ENCODE peak calls at places on chromosome 3, in six cellular contexts. A is epithelial cell of proximal tubule; B is A549; N is astrocyte of the spinal cord; M is CD8-positive, alpha-beta T cell; P is WERI-Rb-1. T is an unnamed sample.

GRCh38 chr3:141455603-141456327 is 31.1 kb upstream of the RASA2 start:
- DNase-seq in N (no peak), A (no peak), B (no peak), P (no peak), M (no peak), T (peak)

GRCh38 chr3:126021224-126021623 is 52.2 kb downstream of the ROPN1B start:
- DNase-seq in M (no peak), P (peak), A (no peak), N (no peak), B (no peak), T (no peak)

GRCh38 chr3:31911643-31912042 is 69.4 kb downstream of the OSBPL10 start:
- DNase-seq in A (no peak), M (no peak), P (no peak), N (no peak), B (no peak), T (peak)

GRCh38 chr3:71109241-71109976 is 474.1 kb downstream of the FOXP1 start:
- DNase-seq in B (no peak), A (no peak), N (peak), M (no peak), P (no peak), T (peak)

GRCh38 chr3:71341721-71342120 is 241.8 kb downstream of the FOXP1 start:
- DNase-seq in B (no peak), A (peak), P (no peak), M (no peak), N (peak), T (peak)

GRCh38 chr3:23115171-23115877 is 87.8 kb upstream of the UBE2E2 start:
- DNase-seq in M (no peak), N (no peak), P (no peak), B (no peak), A (no peak), T (no peak)

GRCh38 chr3:60839242-60839641 is 412.0 kb downstream of the FHIT start:
- DNase-seq in A (no peak), B (no peak), M (no peak), N (no peak), P (peak), T (peak)

GRCh38 chr3:169122407-169122806 is 541.1 kb downstream of the MECOM start:
- DNase-seq in B (no peak), M (no peak), N (no peak), P (no peak), A (no peak), T (no peak)

GRCh38 chr3:144259267-144259666 is 287.6 kb downstream of the DIPK2A start:
- DNase-seq in P (no peak), A (no peak), B (no peak), N (peak), M (no peak), T (no peak)

DNA sequence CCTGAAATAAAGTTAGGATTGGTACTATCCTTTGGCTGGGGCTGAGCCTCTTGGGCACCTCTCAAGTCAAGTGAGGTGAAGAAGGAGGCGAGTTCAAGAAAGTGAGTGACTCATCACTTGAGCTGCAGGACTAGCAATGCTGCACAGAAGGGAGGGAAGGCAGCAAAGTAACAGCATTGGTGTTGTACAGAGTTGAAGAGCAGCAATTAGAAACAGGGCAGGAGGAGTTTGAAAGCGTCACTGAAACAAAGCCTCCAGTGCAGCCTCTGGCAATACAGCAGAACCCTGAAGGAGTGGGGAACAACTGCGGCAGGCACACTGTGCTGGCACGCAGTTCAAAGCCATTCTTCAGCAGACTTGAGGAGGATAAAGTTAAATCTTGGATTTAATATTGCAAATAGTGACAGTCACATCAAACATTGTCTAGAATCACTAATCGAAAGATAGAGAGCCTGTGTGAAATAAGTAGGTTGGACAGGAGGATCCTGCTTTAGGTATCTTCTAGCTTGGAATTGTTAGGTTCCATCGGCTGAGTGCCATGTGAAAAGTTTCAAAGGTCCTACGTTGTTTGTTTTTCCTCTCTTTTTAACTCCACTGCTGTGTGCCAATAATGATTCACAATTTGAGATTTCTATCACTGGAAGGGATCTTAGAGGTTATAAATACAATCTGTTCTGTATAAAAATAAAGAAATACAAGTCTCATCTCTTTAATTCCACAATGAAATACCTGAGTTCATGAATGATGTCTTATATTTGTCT is 479.8 kb downstream of the NAALADL2 start:
- DNase-seq in P (no peak), M (no peak), N (peak), B (peak), A (peak), T (peak)
- H3K4me3 ChIP-seq in P (no peak), M (no peak), N (no peak), B (peak), A (no peak), T (no peak)

GRCh38 chr3:42216820-42217416 is 49.1 kb downstream of the CCK start:
- DNase-seq in N (peak), B (no peak), P (no peak), A (no peak), M (no peak), T (peak)
- TF ChIP-seq CTCF in N (no peak), B (no peak), P (no peak), A (no peak), M (no peak), T (no peak)

DNA sequence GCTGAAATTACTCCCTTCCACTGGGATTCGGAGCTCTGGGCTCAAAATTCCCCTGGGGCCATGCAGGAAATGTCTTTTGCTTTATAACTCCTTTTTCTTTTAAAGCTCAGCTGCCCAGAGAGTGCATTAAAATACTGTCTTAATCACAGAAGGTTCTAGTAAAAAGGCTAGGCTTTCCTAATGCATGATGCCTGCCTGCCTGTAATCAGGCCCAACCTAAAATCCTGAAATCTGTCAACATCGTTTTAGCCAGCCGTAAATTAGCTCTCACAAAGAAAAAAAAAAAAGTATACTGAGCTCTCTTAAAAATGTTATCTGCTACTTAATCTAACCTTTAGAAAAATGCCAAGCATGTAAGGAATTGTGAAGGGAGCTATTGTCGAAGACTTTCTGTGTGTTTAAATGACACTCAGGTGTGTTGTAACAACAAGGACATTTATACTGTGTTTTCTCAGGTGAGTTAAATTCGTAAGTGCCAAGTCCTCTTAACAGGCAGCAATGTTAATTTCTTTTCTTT is 26.4 kb downstream of the RARB start:
- DNase-seq in N (no peak), M (no peak), A (no peak), P (no peak), B (no peak), T (no peak)
- H3K4me3 ChIP-seq in N (no peak), M (no peak), A (no peak), P (no peak), B (no peak), T (no peak)

GRCh38 chr3:153625506-153625905 is 463.5 kb downstream of the RAP2B start:
- DNase-seq in B (no peak), M (no peak), P (peak), A (no peak), N (no peak), T (no peak)
- TF ChIP-seq CTCF in B (no peak), M (no peak), P (peak), A (peak), N (peak), T (peak)

GRCh38 chr3:137032465-137033120 is 74.8 kb downstream of the IL20RB start:
- DNase-seq in M (peak), B (peak), P (peak), A (peak), N (peak), T (peak)
- H3K4me3 ChIP-seq in M (peak), B (peak), P (peak), A (peak), N (peak), T (peak)

DNA sequence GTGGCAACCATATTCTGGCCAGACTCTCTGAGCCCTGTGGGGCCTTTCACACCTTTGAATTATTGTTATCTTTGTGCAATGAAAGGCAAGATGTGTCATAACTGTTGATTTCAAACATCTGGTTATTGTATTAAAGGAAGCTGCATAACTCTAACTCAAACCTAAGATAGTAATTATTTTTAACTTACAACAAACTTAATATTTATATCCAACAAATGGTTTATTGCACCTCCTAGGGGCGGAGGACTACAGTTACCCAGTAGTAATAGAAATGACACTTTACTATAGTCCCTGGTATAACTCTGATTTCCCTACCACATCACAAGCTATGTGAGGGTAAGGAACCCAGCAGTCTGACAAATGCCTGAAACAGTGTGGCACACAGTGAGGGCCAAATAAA is 363.9 kb upstream of the SUCLG2 start:
- DNase-seq in N (no peak), P (no peak), M (no peak), A (no peak), B (no peak), T (no peak)
- TF ChIP-seq CTCF in N (no peak), P (no peak), M (no peak), A (no peak), B (no peak), T (no peak)

T was measured in fibroblast of mammary gland.